ENCODE peak calls at places on chromosomes 11 and 22, in nine cellular contexts. H, G, I, X, C, V, M, U and E are unnamed samples.

GRCh38 chr22:23011105-23011674 is 59.1 kb upstream of the GNAZ start:
- DNase-seq in G (no peak), M (no peak), H (no peak), U (no peak), V (no peak), X (no peak), I (no peak), C (no peak), E (peak)

GRCh38 chr11:105193260-105193659 is 53.7 kb upstream of the CARD18 start:
- DNase-seq in M (no peak), I (no peak), G (no peak), H (no peak), V (no peak), X (no peak), U (no peak), C (no peak), E (no peak)

GRCh38 chr11:20367313-20367948 is 3.9 kb downstream of the HTATIP2 start:
- DNase-seq in G (peak), V (no peak), U (no peak), X (peak), C (no peak), M (peak), H (peak), I (peak), E (no peak)

GRCh38 chr11:128719556-128719824 is 25.6 kb downstream of the FLI1 start:
- DNase-seq in X (no peak), V (no peak), U (no peak), H (no peak), M (no peak), G (no peak), I (no peak), C (no peak), E (no peak)

GRCh38 chr11:127338380-127339259 is 338.1 kb upstream of the KIRREL3 start:
- DNase-seq in H (no peak), I (no peak), C (no peak), U (peak), G (no peak), V (no peak), X (no peak), M (no peak), E (no peak)

GRCh38 chr22:44892803-44893730 is 116.7 kb downstream of the PHF21B start:
- DNase-seq in V (no peak), C (no peak), M (no peak), U (no peak), H (no peak), X (peak), G (no peak), I (no peak), E (no peak)

GRCh38 chr11:73156114-73156513 is 14.0 kb upstream of the FCHSD2 start:
- DNase-seq in X (no peak), U (no peak), G (no peak), M (no peak), H (no peak), I (peak), V (no peak), C (no peak), E (no peak)

GRCh38 chr22:48251629-48252028 is 1489.2 kb downstream of the TBC1D22A start:
- DNase-seq in X (no peak), M (no peak), I (no peak), V (no peak), U (no peak), G (no peak), H (no peak), C (no peak), E (no peak)

GRCh38 chr22:46699091-46699490 is 39.0 kb downstream of the CERK start:
- DNase-seq in V (no peak), M (no peak), C (no peak), U (no peak), G (no peak), H (no peak), X (no peak), I (peak), E (no peak)

GRCh38 chr22:32482708-32483107 is 8.1 kb downstream of the FBXO7 start:
- DNase-seq in H (no peak), C (no peak), I (no peak), V (no peak), X (no peak), M (no peak), U (no peak), G (no peak), E (no peak)

GRCh38 chr11:57638005-57638760 is 11.5 kb downstream of the YPEL4 start:
- DNase-seq in C (no peak), U (peak), M (peak), X (peak), H (peak), V (no peak), G (peak), I (peak), E (no peak)

GRCh38 chr22:19799322-19800190 is 39.0 kb downstream of the TBX1 start:
- DNase-seq in M (no peak), C (no peak), U (no peak), G (no peak), H (no peak), I (peak), X (no peak), V (no peak), E (no peak)

GRCh38 chr11:133694701-133695100 is 150.6 kb downstream of the SPATA19 start:
- DNase-seq in H (no peak), X (no peak), U (no peak), I (no peak), G (no peak), C (no peak), M (no peak), V (no peak), E (peak)

GRCh38 chr11:44877908-44878459 is 72.7 kb downstream of the TP53I11 start:
- DNase-seq in X (no peak), U (no peak), C (no peak), G (peak), H (no peak), I (no peak), V (no peak), M (no peak), E (no peak)

GRCh38 chr11:130428271-130428670 is at the start of gene ADAMTS8:
- DNase-seq in U (no peak), X (no peak), C (no peak), M (no peak), H (no peak), G (no peak), I (no peak), V (no peak), E (no peak)

GRCh38 chr22:29600846-29601245 is 2.6 kb upstream of the NF2 start:
- DNase-seq in M (no peak), H (no peak), X (no peak), C (no peak), U (no peak), I (no peak), G (no peak), V (no peak), E (no peak)

GRCh38 chr22:43481528-43482309 is 69.9 kb downstream of the MPPED1 start:
- DNase-seq in H (peak), C (peak), V (no peak), I (no peak), G (no peak), M (peak), U (no peak), X (no peak), E (no peak)

GRCh38 chr11:116605543-116605942 is 167.2 kb downstream of the BUD13 start:
- DNase-seq in M (peak), G (peak), C (peak), I (peak), H (peak), V (no peak), X (peak), U (peak), E (no peak)

GRCh38 chr22:26471522-26471921 is 12.1 kb downstream of the HPS4 start:
- DNase-seq in C (no peak), V (no peak), H (peak), I (no peak), M (peak), X (no peak), U (peak), G (peak), E (no peak)

GRCh38 chr11:2575611-2576051 is 124.2 kb downstream of the KCNQ1OT1 start:
- DNase-seq in C (no peak), X (peak), V (no peak), U (no peak), G (no peak), I (no peak), H (no peak), M (no peak), E (no peak)

GRCh38 chr22:49411236-49411635 is 416.4 kb downstream of the BRD1 start:
- DNase-seq in X (no peak), G (no peak), C (no peak), M (no peak), I (no peak), H (no peak), V (no peak), U (no peak), E (no peak)

GRCh38 chr11:45048870-45049825 is 97.3 kb upstream of the PRDM11 start:
- DNase-seq in V (no peak), G (no peak), M (no peak), C (no peak), U (no peak), H (no peak), X (no peak), I (no peak), E (no peak)

GRCh38 chr11:125293596-125293995 is 129.0 kb downstream of the PKNOX2 start:
- DNase-seq in M (no peak), I (no peak), H (no peak), C (no peak), U (no peak), G (no peak), V (no peak), X (no peak), E (no peak)

DNA sequence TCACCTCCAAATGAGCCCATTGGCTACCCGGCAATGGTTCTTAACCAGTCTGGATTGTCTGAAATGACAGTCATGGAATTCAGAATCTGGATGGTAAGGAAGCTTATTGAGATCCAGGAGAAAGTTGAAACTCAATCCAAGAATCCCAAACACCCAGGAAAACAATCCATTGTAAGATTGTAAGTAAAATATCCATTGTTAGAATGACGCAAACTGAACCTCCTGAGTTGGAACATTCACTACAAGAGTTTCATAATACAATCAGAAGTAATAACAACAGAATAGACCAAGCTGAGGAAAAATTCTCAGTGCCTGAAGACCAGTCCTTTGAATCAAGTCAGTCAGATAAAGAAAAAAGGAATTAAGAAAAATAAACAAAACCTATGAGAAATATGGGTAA is 22.1 kb downstream of the OR8G5 start:
- DNase-seq in C (no peak), G (no peak), V (no peak), I (no peak), X (no peak), U (no peak), M (no peak), H (no peak), E (no peak)
- TF ChIP-seq POLR2AphosphoS5 in C (no peak), G (no peak), V (no peak), I (no peak), X (no peak), U (no peak), M (no peak), H (no peak), E (no peak)

DNA sequence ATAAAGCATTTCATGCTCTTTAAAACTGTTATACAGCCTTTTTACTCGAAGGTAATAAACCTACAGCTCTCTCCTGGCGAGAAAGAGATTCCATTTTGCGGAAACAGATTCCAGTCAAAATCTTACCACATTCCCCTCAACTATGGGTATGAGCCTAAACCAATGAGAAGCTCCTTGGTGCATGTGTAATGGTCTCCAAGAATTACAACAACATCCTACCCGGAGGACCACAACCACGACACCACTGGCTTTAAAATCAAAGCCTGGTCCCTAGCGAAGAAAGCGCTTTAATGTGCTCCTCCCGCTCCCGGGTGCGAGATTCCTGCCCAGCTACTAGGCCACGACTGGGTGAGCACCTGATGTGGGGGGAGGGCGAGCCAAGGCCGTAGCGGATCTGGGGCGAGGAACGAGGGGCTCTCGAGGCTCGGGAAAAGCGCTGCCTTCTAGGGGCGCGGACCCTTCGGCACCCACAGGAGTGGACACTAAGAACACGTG is 799 bp downstream of the CELF1 start:
- DNase-seq in U (no peak), H (no peak), G (peak), M (peak), X (no peak), V (no peak), I (peak), C (no peak), E (no peak)
- TF ChIP-seq POLR2AphosphoS5 in U (no peak), H (no peak), G (no peak), M (no peak), X (no peak), V (no peak), I (no peak), C (no peak), E (peak)

GRCh38 chr11:100177651-100178050 is 509.4 kb upstream of the ARHGAP42 start:
- DNase-seq in U (no peak), M (no peak), C (no peak), G (no peak), V (no peak), X (no peak), I (no peak), H (no peak), E (no peak)
- TF ChIP-seq POLR2AphosphoS5 in U (no peak), M (no peak), C (no peak), G (no peak), V (no peak), X (no peak), I (no peak), H (no peak), E (no peak)

DNA sequence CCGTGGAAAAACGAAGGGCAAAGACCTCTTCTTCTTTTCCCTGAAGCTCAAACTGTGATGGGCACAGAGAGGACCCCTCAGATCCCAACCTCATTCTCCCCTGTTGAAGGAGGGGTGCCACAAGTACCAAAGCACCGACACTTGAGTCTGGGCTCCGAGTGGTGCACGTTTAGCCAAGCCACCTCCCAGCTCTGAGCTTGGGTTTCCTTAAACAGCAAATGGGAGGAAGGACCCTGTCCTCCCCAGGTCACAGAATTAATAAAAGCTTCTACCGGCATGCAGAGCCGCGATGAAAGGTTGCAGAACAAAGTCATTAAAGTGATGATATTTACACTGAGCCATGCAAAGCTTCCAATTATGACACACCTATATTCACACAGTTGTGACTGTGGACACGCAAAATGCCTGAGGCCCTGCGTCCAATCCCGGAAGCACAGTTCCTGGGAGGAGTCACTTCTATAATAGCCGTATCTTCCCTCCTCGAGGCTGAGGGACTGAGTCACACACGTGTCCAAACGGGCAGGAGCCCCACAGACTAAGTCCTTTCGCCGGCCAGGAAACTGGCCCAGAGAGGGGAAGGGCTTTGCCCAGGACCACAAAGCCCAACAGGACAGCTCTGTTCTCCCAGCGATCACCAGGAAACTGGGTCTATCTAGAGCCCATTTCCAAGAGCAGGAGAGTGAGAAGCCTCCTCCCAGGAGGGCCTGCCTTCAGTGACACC is 922 bp upstream of the CSNK1E start:
- DNase-seq in C (no peak), V (no peak), G (peak), M (peak), U (no peak), I (peak), H (peak), X (peak), E (no peak)
- TF ChIP-seq POLR2AphosphoS5 in C (no peak), V (no peak), G (peak), M (peak), U (no peak), I (peak), H (peak), X (peak), E (peak)

DNA sequence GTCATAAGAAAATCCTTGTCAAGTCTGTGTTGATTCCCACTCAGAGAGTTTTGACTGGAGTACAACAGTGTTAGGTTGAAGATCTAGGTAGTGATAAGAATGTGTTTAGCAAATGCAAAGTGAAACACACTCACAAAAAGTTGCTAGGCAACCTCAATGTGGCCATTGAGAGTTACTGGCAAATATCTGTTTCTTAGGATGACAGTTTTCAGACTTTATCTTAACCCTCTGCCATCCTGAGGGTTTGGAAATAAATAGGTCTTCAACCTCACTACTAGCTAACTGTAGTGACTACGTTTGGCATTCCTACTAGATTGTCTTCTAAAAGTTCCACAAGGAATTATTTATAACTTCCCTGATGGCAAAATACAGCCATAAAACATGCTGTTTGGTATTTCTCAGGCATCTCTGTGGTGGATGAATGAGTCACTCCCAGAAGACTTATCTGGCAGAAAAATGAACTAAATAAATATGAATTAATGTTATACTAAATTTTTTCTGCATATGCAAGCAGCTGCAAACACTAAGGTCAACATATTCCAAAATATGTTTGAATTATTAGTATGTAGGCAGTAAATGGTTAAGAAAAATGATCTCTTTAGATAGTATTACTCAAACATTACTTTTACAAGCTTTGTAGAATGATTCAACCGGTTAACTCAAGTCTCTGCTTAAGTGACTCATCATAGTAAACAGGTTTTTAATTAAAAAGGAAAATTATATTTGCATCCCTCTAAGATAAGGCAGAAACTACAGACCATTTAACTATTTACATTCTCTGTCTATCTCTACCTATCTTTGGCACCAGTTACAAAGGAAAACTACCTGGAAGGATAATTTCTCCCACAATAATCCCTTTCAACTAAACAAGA is 17.1 kb upstream of the SYTL2 start:
- DNase-seq in X (no peak), G (peak), I (no peak), C (no peak), U (no peak), M (no peak), V (no peak), H (no peak), E (no peak)
- TF ChIP-seq POLR2AphosphoS5 in X (no peak), G (no peak), I (no peak), C (no peak), U (no peak), M (no peak), V (no peak), H (no peak), E (no peak)

DNA sequence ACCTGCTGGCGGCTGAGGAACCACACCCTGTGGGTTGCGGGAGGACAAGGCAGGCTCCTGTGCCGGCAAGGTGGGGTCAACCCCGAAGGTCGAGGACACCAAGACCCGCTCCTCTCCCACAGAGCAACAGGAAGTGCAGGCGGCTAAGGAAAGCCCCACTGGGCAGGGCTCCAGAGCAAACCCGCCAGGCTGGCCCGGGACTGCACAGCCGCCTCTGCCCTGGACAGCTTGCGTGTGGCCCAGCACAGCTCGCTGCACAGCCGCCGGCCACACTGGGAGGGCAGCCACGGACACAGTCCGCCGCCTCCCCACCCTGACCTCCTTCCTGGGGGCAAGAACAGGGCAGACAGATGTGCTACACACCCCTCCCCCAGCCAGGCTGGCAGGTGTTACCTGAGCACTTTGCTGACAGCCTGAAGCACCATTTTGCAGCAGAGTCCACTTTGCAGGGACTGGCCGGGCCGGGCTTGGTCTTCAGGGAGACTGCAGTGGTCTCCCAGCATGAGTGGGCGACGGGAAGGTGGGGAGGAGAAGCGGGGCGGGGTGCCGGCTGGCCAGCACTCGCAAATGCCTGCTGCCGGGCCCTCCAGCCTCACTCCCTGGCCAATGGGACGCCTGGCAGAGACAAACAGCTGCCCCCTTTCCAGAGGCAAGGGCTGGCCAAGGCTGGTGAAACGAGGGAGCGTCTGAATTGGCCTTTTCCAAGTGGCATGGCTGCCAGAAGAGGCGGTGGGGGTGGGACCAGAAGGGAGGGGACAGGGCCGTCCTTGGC is at the start of gene MOB2:
- DNase-seq in C (peak), I (peak), V (no peak), U (no peak), X (peak), H (peak), G (peak), M (no peak), E (no peak)
- TF ChIP-seq POLR2AphosphoS5 in C (no peak), I (peak), V (no peak), U (no peak), X (no peak), H (peak), G (no peak), M (no peak), E (peak)

GRCh38 chr11:86589204-86589603 is 83.2 kb downstream of the ME3 start:
- DNase-seq in G (no peak), H (no peak), M (no peak), I (no peak), C (no peak), X (no peak), V (no peak), U (no peak), E (no peak)
- TF ChIP-seq POLR2AphosphoS5 in G (no peak), H (no peak), M (no peak), I (no peak), C (no peak), X (no peak), V (no peak), U (no peak), E (no peak)